ENCODE peak calls at places on chromosome 5, in eight cellular contexts. One of them, this sample, is unnamed.

GRCh38 chr5:82359286-82359685 is 81.1 kb upstream of the RPS23 start:
- DNase-seq in NCI-H1417: no peak
- DNase-seq in fibroblast of the aortic adventitia: peak; percentile 64
- DNase-seq in GM12891: no peak
- DNase-seq in effector memory CD8-positive, alpha-beta T cell: no peak
- DNase-seq in Right ventricle myocardium inferior: no peak
- DNase-seq in frontal cortex: no peak
- DNase-seq in WTC11: no peak
- DNase-seq in this sample: no peak

GRCh38 chr5:141199359-141200235 is at the start of gene PCDHB11:
- DNase-seq in NCI-H1417: no peak
- DNase-seq in Right ventricle myocardium inferior: no peak
- DNase-seq in WTC11: no peak
- DNase-seq in effector memory CD8-positive, alpha-beta T cell: no peak
- DNase-seq in GM12891: no peak
- DNase-seq in fibroblast of the aortic adventitia: no peak
- DNase-seq in frontal cortex: no peak
- DNase-seq in this sample: no peak

GRCh38 chr5:158967566-158967965 is 132.2 kb downstream of the EBF1 start:
- DNase-seq in GM12891: no peak
- DNase-seq in WTC11: no peak
- DNase-seq in fibroblast of the aortic adventitia: peak; percentile 89
- DNase-seq in frontal cortex: no peak
- DNase-seq in Right ventricle myocardium inferior: no peak
- DNase-seq in effector memory CD8-positive, alpha-beta T cell: no peak
- DNase-seq in NCI-H1417: no peak
- DNase-seq in this sample: no peak

GRCh38 chr5:118173340-118173739 is 815.0 kb downstream of the DTWD2 start:
- DNase-seq in NCI-H1417: no peak
- DNase-seq in WTC11: no peak
- DNase-seq in Right ventricle myocardium inferior: no peak
- DNase-seq in effector memory CD8-positive, alpha-beta T cell: no peak
- DNase-seq in fibroblast of the aortic adventitia: no peak
- DNase-seq in GM12891: no peak
- DNase-seq in frontal cortex: no peak
- DNase-seq in this sample: no peak

GRCh38 chr5:80865547-80865946 is 94.6 kb upstream of the RASGRF2 start:
- DNase-seq in fibroblast of the aortic adventitia: peak; percentile 63
- DNase-seq in effector memory CD8-positive, alpha-beta T cell: no peak
- DNase-seq in Right ventricle myocardium inferior: no peak
- DNase-seq in GM12891: no peak
- DNase-seq in NCI-H1417: no peak
- DNase-seq in frontal cortex: no peak
- DNase-seq in WTC11: no peak
- DNase-seq in this sample: no peak

GRCh38 chr5:93355691-93356090 is 225.3 kb downstream of the NR2F1-AS1 start:
- DNase-seq in GM12891: no peak
- DNase-seq in fibroblast of the aortic adventitia: no peak
- DNase-seq in WTC11: no peak
- DNase-seq in Right ventricle myocardium inferior: no peak
- DNase-seq in effector memory CD8-positive, alpha-beta T cell: no peak
- DNase-seq in frontal cortex: no peak
- DNase-seq in NCI-H1417: no peak
- DNase-seq in this sample: no peak

GRCh38 chr5:142894749-142895148 is 124.6 kb downstream of the ARHGAP26 start:
- DNase-seq in GM12891: no peak
- DNase-seq in NCI-H1417: no peak
- DNase-seq in frontal cortex: no peak
- DNase-seq in fibroblast of the aortic adventitia: peak; percentile 77
- DNase-seq in WTC11: no peak
- DNase-seq in Right ventricle myocardium inferior: no peak
- DNase-seq in effector memory CD8-positive, alpha-beta T cell: no peak
- DNase-seq in this sample: no peak

GRCh38 chr5:152689275-152689711 is 284.2 kb upstream of the NMUR2 start:
- DNase-seq in frontal cortex: no peak
- DNase-seq in effector memory CD8-positive, alpha-beta T cell: no peak
- DNase-seq in GM12891: no peak
- DNase-seq in WTC11: no peak
- DNase-seq in fibroblast of the aortic adventitia: no peak
- DNase-seq in NCI-H1417: no peak
- DNase-seq in Right ventricle myocardium inferior: no peak
- DNase-seq in this sample: no peak

GRCh38 chr5:82673460-82673859 is 395.3 kb upstream of the RPS23 start:
- DNase-seq in NCI-H1417: no peak
- DNase-seq in Right ventricle myocardium inferior: no peak
- DNase-seq in fibroblast of the aortic adventitia: no peak
- DNase-seq in effector memory CD8-positive, alpha-beta T cell: no peak
- DNase-seq in WTC11: no peak
- DNase-seq in GM12891: no peak
- DNase-seq in frontal cortex: no peak
- DNase-seq in this sample: no peak

This sample was measured in amygdala.